ENCODE peak calls at places on chromosomes 5 and 9, in five cellular contexts. One of them, this sample, is unnamed.

GRCh38 chr9:134861586-134862334 is 18.9 kb upstream of the FCN2 start:
- DNase-seq in progenitor cell of endocrine pancreas: no peak
- DNase-seq in mesenchymal stem cell: no peak
- DNase-seq in T47D: no peak
- DNase-seq in ACHN: no peak
- DNase-seq in this sample: no peak

GRCh38 chr5:103109277-103109676 is 10.7 kb downstream of the GIN1 start:
- DNase-seq in ACHN: no peak
- DNase-seq in mesenchymal stem cell: no peak
- DNase-seq in T47D: no peak
- DNase-seq in progenitor cell of endocrine pancreas: no peak
- DNase-seq in this sample: no peak

GRCh38 chr5:178331491-178331981 is 98.9 kb upstream of the PHYKPL start:
- DNase-seq in T47D: no peak
- DNase-seq in progenitor cell of endocrine pancreas: no peak
- DNase-seq in ACHN: no peak
- DNase-seq in mesenchymal stem cell: no peak
- DNase-seq in this sample: peak; percentile 89

GRCh38 chr9:22189471-22189870 is 180.4 kb upstream of the CDKN2B start:
- DNase-seq in progenitor cell of endocrine pancreas: no peak
- DNase-seq in T47D: no peak
- DNase-seq in ACHN: no peak
- DNase-seq in mesenchymal stem cell: no peak
- DNase-seq in this sample: no peak

GRCh38 chr5:139725073-139725830 is 70.4 kb upstream of the PSD2 start:
- DNase-seq in ACHN: peak; percentile 82
- DNase-seq in T47D: no peak
- DNase-seq in mesenchymal stem cell: peak; percentile 95
- DNase-seq in progenitor cell of endocrine pancreas: no peak
- DNase-seq in this sample: peak; percentile 97

GRCh38 chr5:52709171-52709925 is 78.4 kb upstream of the ITGA1 start:
- DNase-seq in T47D: no peak
- DNase-seq in ACHN: no peak
- DNase-seq in mesenchymal stem cell: peak; percentile 91
- DNase-seq in progenitor cell of endocrine pancreas: no peak
- DNase-seq in this sample: no peak

GRCh38 chr5:135472141-135472540 is 20.0 kb upstream of the TIFAB start:
- DNase-seq in mesenchymal stem cell: no peak
- DNase-seq in progenitor cell of endocrine pancreas: no peak
- DNase-seq in T47D: no peak
- DNase-seq in ACHN: no peak
- DNase-seq in this sample: no peak

GRCh38 chr9:78286946-78287388 is 10.0 kb upstream of the PSAT1 start:
- DNase-seq in progenitor cell of endocrine pancreas: no peak
- DNase-seq in mesenchymal stem cell: no peak
- DNase-seq in T47D: no peak
- DNase-seq in ACHN: no peak
- DNase-seq in this sample: no peak

GRCh38 chr5:112149727-112150126 is 269.4 kb downstream of the EPB41L4A start:
- DNase-seq in mesenchymal stem cell: no peak
- DNase-seq in ACHN: no peak
- DNase-seq in progenitor cell of endocrine pancreas: no peak
- DNase-seq in T47D: no peak
- DNase-seq in this sample: no peak

GRCh38 chr5:150245111-150245789 is 44.3 kb downstream of the CAMK2A start:
- DNase-seq in T47D: no peak
- DNase-seq in progenitor cell of endocrine pancreas: no peak
- DNase-seq in mesenchymal stem cell: peak; percentile 86
- DNase-seq in ACHN: no peak
- DNase-seq in this sample: no peak

GRCh38 chr9:98225015-98225442 is 30.4 kb downstream of the TBC1D2 start:
- DNase-seq in ACHN: no peak
- DNase-seq in mesenchymal stem cell: no peak
- DNase-seq in progenitor cell of endocrine pancreas: no peak
- DNase-seq in T47D: no peak
- DNase-seq in this sample: no peak

GRCh38 chr5:109743770-109744212 is 54.1 kb downstream of the MAN2A1 start:
- DNase-seq in mesenchymal stem cell: peak; percentile 98
- DNase-seq in T47D: no peak
- DNase-seq in progenitor cell of endocrine pancreas: no peak
- DNase-seq in ACHN: peak; percentile 77
- DNase-seq in this sample: no peak

GRCh38 chr9:136945333-136946227 is 537 bp downstream of the C8G start:
- DNase-seq in mesenchymal stem cell: no peak
- DNase-seq in ACHN: no peak
- DNase-seq in T47D: no peak
- DNase-seq in progenitor cell of endocrine pancreas: no peak
- DNase-seq in this sample: no peak

GRCh38 chr9:23683021-23683431 is 143.0 kb downstream of the ELAVL2 start:
- DNase-seq in ACHN: no peak
- DNase-seq in T47D: no peak
- DNase-seq in mesenchymal stem cell: peak; percentile 67
- DNase-seq in progenitor cell of endocrine pancreas: no peak
- DNase-seq in this sample: no peak

GRCh38 chr5:2762744-2763532 is 11.5 kb upstream of the IRX2 start:
- DNase-seq in ACHN: no peak
- DNase-seq in mesenchymal stem cell: no peak
- DNase-seq in progenitor cell of endocrine pancreas: no peak
- DNase-seq in T47D: no peak
- DNase-seq in this sample: no peak

GRCh38 chr5:140631831-140632365 is 1.1 kb downstream of the CD14 start:
- DNase-seq in T47D: no peak
- DNase-seq in ACHN: no peak
- DNase-seq in mesenchymal stem cell: no peak
- DNase-seq in progenitor cell of endocrine pancreas: no peak
- DNase-seq in this sample: peak; percentile 58

GRCh38 chr9:21836437-21837161 is 34.2 kb downstream of the MTAP start:
- DNase-seq in progenitor cell of endocrine pancreas: no peak
- DNase-seq in mesenchymal stem cell: peak; percentile 98
- DNase-seq in T47D: no peak
- DNase-seq in ACHN: no peak
- DNase-seq in this sample: no peak

GRCh38 chr9:136231478-136232297 is 13.9 kb downstream of the QSOX2 start:
- DNase-seq in T47D: no peak
- DNase-seq in mesenchymal stem cell: no peak
- DNase-seq in progenitor cell of endocrine pancreas: no peak
- DNase-seq in ACHN: no peak
- DNase-seq in this sample: no peak

GRCh38 chr9:136644343-136644592 is 18.4 kb upstream of the EGFL7 start:
- DNase-seq in progenitor cell of endocrine pancreas: no peak
- DNase-seq in T47D: no peak
- DNase-seq in ACHN: no peak
- DNase-seq in mesenchymal stem cell: no peak
- DNase-seq in this sample: peak; percentile 92

GRCh38 chr9:113541019-113541900 is 77.7 kb downstream of the RGS3 start:
- DNase-seq in mesenchymal stem cell: peak; percentile 76
- DNase-seq in T47D: peak; percentile 87
- DNase-seq in ACHN: peak; percentile 42
- DNase-seq in progenitor cell of endocrine pancreas: no peak
- DNase-seq in this sample: peak; percentile 48

GRCh38 chr9:121268598-121269029 is 652 bp downstream of the GSN start:
- DNase-seq in mesenchymal stem cell: no peak
- DNase-seq in progenitor cell of endocrine pancreas: no peak
- DNase-seq in T47D: no peak
- DNase-seq in ACHN: no peak
- DNase-seq in this sample: no peak

GRCh38 chr5:150153957-150154617 is 1.6 kb downstream of the PDGFRB start:
- DNase-seq in mesenchymal stem cell: peak; percentile 93
- DNase-seq in ACHN: no peak
- DNase-seq in T47D: no peak
- DNase-seq in progenitor cell of endocrine pancreas: no peak
- DNase-seq in this sample: no peak

GRCh38 chr9:136941231-136942111 is 3.1 kb downstream of the FBXW5 start:
- DNase-seq in ACHN: no peak
- DNase-seq in progenitor cell of endocrine pancreas: no peak
- DNase-seq in T47D: no peak
- DNase-seq in mesenchymal stem cell: no peak
- DNase-seq in this sample: no peak

GRCh38 chr5:104344809-104345512 is 782.4 kb upstream of the NUDT12 start:
- DNase-seq in ACHN: no peak
- DNase-seq in mesenchymal stem cell: no peak
- DNase-seq in progenitor cell of endocrine pancreas: no peak
- DNase-seq in T47D: no peak
- DNase-seq in this sample: no peak

GRCh38 chr9:30732060-30732459 is 1652.4 kb upstream of the ACO1 start:
- DNase-seq in progenitor cell of endocrine pancreas: no peak
- DNase-seq in ACHN: no peak
- DNase-seq in mesenchymal stem cell: no peak
- DNase-seq in T47D: no peak
- DNase-seq in this sample: no peak

GRCh38 chr9:122991370-122991830 is 42.1 kb upstream of the GPR21 start:
- DNase-seq in progenitor cell of endocrine pancreas: no peak
- DNase-seq in T47D: peak; percentile 9
- DNase-seq in mesenchymal stem cell: peak; percentile 92
- DNase-seq in ACHN: peak; percentile 58
- DNase-seq in this sample: peak; percentile 13